ENCODE peak calls at places on chromosome 21, in ten cellular contexts. A is upper lobe of left lung, H is esophagus squamous epithelium, P is GM12891, X is heart left ventricle, K is transverse colon, E is K562, V is HCT116, U is Peyer's patch, R is body of pancreas. N is an unnamed sample.

GRCh38 chr21:20875741-20876140 is 122.5 kb upstream of the NCAM2 start:
- DNase-seq in A (no peak), H (no peak), P (no peak), X (no peak), K (no peak), E (no peak), V (no peak), U (no peak), R (no peak), N (no peak)

GRCh38 chr21:15076730-15077129 is 11.9 kb upstream of the NRIP1 start:
- DNase-seq in A (no peak), H (no peak), P (no peak), X (no peak), K (no peak), E (no peak), V (no peak), U (no peak), R (no peak), N (no peak)

GRCh38 chr21:31660134-31660565 is 657 bp downstream of the SOD1 start:
- DNase-seq in A (no peak), H (no peak), P (no peak), X (no peak), K (peak; percentile 61), E (no peak), V (no peak), U (no peak), R (no peak), N (no peak)

GRCh38 chr21:30057108-30057507 is 109.5 kb downstream of the CLDN17 start:
- DNase-seq in A (no peak), H (no peak), P (no peak), X (no peak), K (no peak), E (no peak), V (no peak), U (no peak), R (no peak), N (no peak)

GRCh38 chr21:27513016-27513415 is 546.1 kb upstream of the ADAMTS5 start:
- DNase-seq in A (no peak), H (no peak), P (no peak), X (no peak), K (no peak), E (no peak), V (no peak), U (no peak), R (no peak), N (no peak)

GRCh38 chr21:46295996-46296752 is 10.0 kb downstream of the YBEY start:
- DNase-seq in A (peak; percentile 86), H (no peak), P (no peak), X (peak; percentile 93), K (peak; percentile 70), E (peak; percentile 68), V (no peak), U (peak; percentile 72), R (peak; percentile 59), N (peak; percentile 67)

GRCh38 chr21:40587786-40588353 is 259.1 kb downstream of the DSCAM start:
- DNase-seq in A (no peak), H (no peak), P (no peak), X (no peak), K (no peak), E (no peak), V (no peak), U (no peak), R (no peak), N (no peak)

GRCh38 chr21:40204956-40205355 is 337.7 kb downstream of the PCP4 start:
- DNase-seq in A (no peak), H (no peak), P (no peak), X (no peak), K (no peak), E (no peak), V (no peak), U (no peak), R (no peak), N (no peak)

GRCh38 chr21:43362928-43363314 is 64.0 kb downstream of the SIK1 start:
- DNase-seq in A (no peak), H (no peak), P (no peak), X (no peak), K (peak; percentile 59), E (no peak), V (no peak), U (no peak), R (no peak), N (no peak)

GRCh38 chr21:43361493-43362296 is 65.2 kb downstream of the SIK1 start:
- DNase-seq in A (peak; percentile 81), H (no peak), P (no peak), X (no peak), K (peak; percentile 71), E (no peak), V (no peak), U (no peak), R (no peak), N (peak; percentile 89)

GRCh38 chr21:43361127-43361492 is 65.8 kb downstream of the SIK1 start:
- DNase-seq in A (peak; percentile 70), H (no peak), P (no peak), X (no peak), K (peak; percentile 52), E (no peak), V (no peak), U (no peak), R (no peak), N (peak; percentile 60)

GRCh38 chr21:43363506-43364260 is 63.2 kb downstream of the SIK1 start:
- DNase-seq in A (peak; percentile 79), H (no peak), P (no peak), X (no peak), K (no peak), E (no peak), V (no peak), U (no peak), R (no peak), N (no peak)

GRCh38 chr21:43362306-43362927 is 64.5 kb downstream of the SIK1 start:
- DNase-seq in A (peak; percentile 92), H (peak; percentile 34), P (peak; percentile 87), X (peak; percentile 90), K (peak; percentile 77), E (no peak), V (no peak), U (peak; percentile 58), R (peak; percentile 50), N (no peak)
- TF ChIP-seq POLR2A in A (no peak), H (no peak), P (no peak), X (no peak), K (no peak), E (no peak), V (no peak), U (no peak), R (no peak), N (no peak)

DNA sequence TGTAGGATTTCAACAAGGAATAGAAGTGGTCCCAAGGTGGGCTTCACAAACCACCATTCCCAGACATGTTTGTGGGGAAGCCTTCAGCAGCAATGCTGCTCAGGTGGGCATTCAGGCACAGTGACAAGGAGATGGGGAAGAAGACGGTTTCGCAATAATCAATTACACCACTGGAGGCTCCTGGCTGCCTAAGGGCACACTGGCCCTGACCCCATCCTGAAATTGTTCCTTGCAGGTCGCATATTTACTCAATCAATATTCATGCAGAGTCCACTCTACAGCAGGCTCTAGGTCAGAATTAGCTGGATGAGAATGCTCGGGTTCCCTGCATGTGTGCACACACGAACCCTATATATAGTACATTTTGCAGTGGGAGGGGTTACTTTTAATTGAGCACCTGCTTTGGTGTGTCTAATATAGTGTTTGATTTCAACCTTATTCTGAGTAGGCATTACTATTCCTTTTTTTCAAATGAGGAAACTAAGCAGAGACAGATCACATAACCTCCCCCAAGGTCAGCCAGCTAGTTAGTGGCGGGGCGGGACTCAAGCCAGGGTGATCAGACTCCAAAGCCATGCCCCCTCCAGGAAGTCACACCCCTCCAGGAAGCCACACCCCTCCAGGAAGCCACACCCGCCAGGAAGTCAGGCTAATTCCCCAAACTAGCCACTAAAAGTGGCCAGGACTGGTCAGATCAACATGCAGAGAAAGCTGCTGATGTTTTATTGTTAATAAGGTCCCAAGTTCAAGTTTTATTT is 106.5 kb downstream of the HLCS start:
- DNase-seq in A (no peak), H (no peak), P (no peak), X (peak; percentile 85), K (peak; percentile 79), E (peak; percentile 97), V (no peak), U (peak; percentile 79), R (peak; percentile 88), N (peak; percentile 28)
- TF ChIP-seq POLR2A in A (no peak), H (no peak), P (no peak), X (no peak), K (no peak), E (peak; percentile 71), V (no peak), U (no peak), R (no peak), N (no peak)

GRCh38 chr21:16533692-16534407 is 804.1 kb downstream of the USP25 start:
- DNase-seq in A (no peak), H (no peak), P (no peak), X (no peak), K (no peak), E (no peak), V (no peak), U (no peak), R (no peak), N (no peak)

GRCh38 chr21:16532841-16533240 is 803.1 kb downstream of the USP25 start:
- DNase-seq in A (no peak), H (no peak), P (no peak), X (no peak), K (no peak), E (no peak), V (no peak), U (no peak), R (no peak), N (no peak)

GRCh38 chr21:16536661-16537359 is 807.0 kb downstream of the USP25 start:
- DNase-seq in A (no peak), H (no peak), P (no peak), X (no peak), K (no peak), E (no peak), V (no peak), U (no peak), R (no peak), N (no peak)

GRCh38 chr21:16534408-16535099 is 804.8 kb downstream of the USP25 start:
- DNase-seq in A (no peak), H (no peak), P (no peak), X (peak; percentile 70), K (peak; percentile 16), E (no peak), V (no peak), U (no peak), R (peak; percentile 70), N (peak; percentile 70)

GRCh38 chr21:16535100-16535418 is 805.3 kb downstream of the USP25 start:
- DNase-seq in A (no peak), H (no peak), P (no peak), X (peak; percentile 71), K (peak; percentile 30), E (no peak), V (no peak), U (no peak), R (peak; percentile 88), N (peak; percentile 82)
- TF ChIP-seq POLR2A in A (no peak), H (no peak), P (no peak), X (no peak), K (no peak), E (no peak), V (no peak), U (no peak), R (peak; percentile 68), N (no peak)

GRCh38 chr21:41954654-41955499 is 1.1 kb upstream of the C2CD2 start:
- DNase-seq in A (no peak), H (no peak), P (no peak), X (no peak), K (no peak), E (no peak), V (no peak), U (peak; percentile 44), R (no peak), N (no peak)

GRCh38 chr21:41952568-41953248 is 1.1 kb downstream of the C2CD2 start:
- DNase-seq in A (no peak), H (no peak), P (no peak), X (no peak), K (peak; percentile 18), E (no peak), V (no peak), U (no peak), R (no peak), N (no peak)

GRCh38 chr21:41955516-41955915 is 1.7 kb upstream of the C2CD2 start:
- DNase-seq in A (no peak), H (no peak), P (no peak), X (no peak), K (no peak), E (no peak), V (no peak), U (peak; percentile 11), R (no peak), N (no peak)

GRCh38 chr21:41953249-41953830 is 478 bp downstream of the C2CD2 start:
- DNase-seq in A (peak; percentile 92), H (no peak), P (no peak), X (no peak), K (peak; percentile 26), E (no peak), V (no peak), U (peak; percentile 59), R (no peak), N (no peak)

DNA sequence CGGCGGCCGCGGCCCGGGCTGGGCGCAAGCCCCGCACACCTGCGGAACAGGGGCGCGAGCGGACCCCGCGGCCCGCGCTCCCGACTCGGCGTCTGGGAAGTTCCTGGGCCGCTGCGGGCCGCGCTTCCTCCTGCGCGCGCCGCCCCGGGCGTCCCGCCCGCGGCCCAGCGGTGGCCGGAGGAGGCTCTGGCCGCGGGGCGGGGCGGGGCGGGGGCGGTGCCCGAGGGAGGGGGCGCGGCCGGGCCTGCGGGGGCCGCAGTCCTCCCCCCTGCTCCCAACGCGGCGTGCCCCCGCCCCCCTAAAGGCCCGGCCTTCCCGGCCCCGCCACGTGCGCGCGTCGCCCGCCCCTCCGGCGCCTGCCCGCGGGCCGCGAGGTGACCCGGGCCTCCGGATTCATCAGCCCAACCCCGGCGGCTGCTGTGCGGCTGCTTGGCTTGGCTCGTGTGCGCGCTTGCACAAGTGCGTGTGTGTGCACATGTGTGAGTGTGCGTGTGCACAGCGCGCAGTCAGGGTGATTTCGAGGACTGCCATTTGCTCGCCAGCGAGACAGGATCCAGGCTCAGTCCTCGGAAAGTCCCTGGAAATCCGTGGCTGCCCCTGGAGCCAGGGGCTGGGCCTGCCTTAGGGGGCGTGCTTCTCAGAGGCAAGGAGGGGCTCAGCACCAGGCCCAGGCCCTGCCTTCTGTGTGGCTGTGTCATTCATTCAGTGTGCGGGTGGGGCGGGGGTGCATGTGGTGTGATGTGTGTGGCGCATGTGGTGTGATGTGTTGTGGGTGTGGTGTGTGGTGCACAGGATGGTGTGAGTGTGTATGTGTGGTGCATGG is at the start of gene C2CD2:
- DNase-seq in A (peak; percentile 94), H (no peak), P (peak; percentile 84), X (peak; percentile 88), K (peak; percentile 65), E (peak; percentile 99), V (no peak), U (peak; percentile 72), R (peak; percentile 65), N (no peak)
- TF ChIP-seq POLR2A in A (no peak), H (no peak), P (no peak), X (no peak), K (no peak), E (no peak), V (peak; percentile 59), U (no peak), R (no peak), N (no peak)